ENCODE peak calls at places on chromosomes 12 and 14, in five cellular contexts. One of them, this sample, is unnamed.

GRCh38 chr12:124994435-124994975 is 1.1 kb downstream of the BRI3BP start:
- DNase-seq in NCI-H82: peak; percentile 43
- DNase-seq in Calu3: peak; percentile 39
- DNase-seq in Caco-2: no peak
- DNase-seq in AG08396: no peak
- DNase-seq in this sample: no peak

GRCh38 chr12:68823711-68824110 is 15.7 kb downstream of the MDM2 start:
- DNase-seq in AG08396: no peak
- DNase-seq in NCI-H82: no peak
- DNase-seq in Caco-2: no peak
- DNase-seq in Calu3: no peak
- DNase-seq in this sample: no peak

GRCh38 chr12:107352347-107353081 is 259.2 kb upstream of the CRY1 start:
- DNase-seq in AG08396: no peak
- DNase-seq in Caco-2: no peak
- DNase-seq in NCI-H82: no peak
- DNase-seq in Calu3: no peak
- DNase-seq in this sample: no peak

GRCh38 chr12:112166051-112167015 is 41.0 kb downstream of the TRAFD1 start:
- DNase-seq in Caco-2: peak; percentile 21
- DNase-seq in NCI-H82: no peak
- DNase-seq in Calu3: no peak
- DNase-seq in AG08396: no peak
- DNase-seq in this sample: no peak

GRCh38 chr14:59187802-59188460 is 536 bp upstream of the DAAM1 start:
- DNase-seq in Calu3: no peak
- DNase-seq in Caco-2: peak; percentile 36
- DNase-seq in AG08396: no peak
- DNase-seq in NCI-H82: peak; percentile 85
- DNase-seq in this sample: peak; percentile 66

GRCh38 chr14:67962215-67962644 is 142.7 kb downstream of the RAD51B start:
- DNase-seq in NCI-H82: no peak
- DNase-seq in Caco-2: no peak
- DNase-seq in AG08396: no peak
- DNase-seq in Calu3: peak; percentile 9
- DNase-seq in this sample: no peak

GRCh38 chr12:12319501-12320322 is 30.3 kb downstream of the MANSC1 start:
- DNase-seq in Caco-2: no peak
- DNase-seq in Calu3: no peak
- DNase-seq in AG08396: no peak
- DNase-seq in NCI-H82: no peak
- DNase-seq in this sample: no peak

GRCh38 chr14:58709949-58710348 is 72.2 kb downstream of the DACT1 start:
- DNase-seq in AG08396: no peak
- DNase-seq in Caco-2: no peak
- DNase-seq in NCI-H82: no peak
- DNase-seq in Calu3: no peak
- DNase-seq in this sample: no peak

GRCh38 chr12:96141216-96141944 is 52.8 kb upstream of the ELK3 start:
- DNase-seq in Calu3: no peak
- DNase-seq in AG08396: peak; percentile 54
- DNase-seq in NCI-H82: no peak
- DNase-seq in Caco-2: no peak
- DNase-seq in this sample: no peak

GRCh38 chr12:121789233-121789781 is 4.2 kb downstream of the RHOF start:
- DNase-seq in NCI-H82: no peak
- DNase-seq in Caco-2: no peak
- DNase-seq in AG08396: no peak
- DNase-seq in Calu3: no peak
- DNase-seq in this sample: no peak

GRCh38 chr12:48998497-48999353 is 450 bp downstream of the DDN start:
- DNase-seq in Calu3: peak; percentile 17
- DNase-seq in NCI-H82: peak; percentile 57
- DNase-seq in AG08396: peak; percentile 63
- DNase-seq in Caco-2: peak; percentile 70
- DNase-seq in this sample: no peak

GRCh38 chr12:14959916-14960315 is 1.5 kb downstream of the ARHGDIB start:
- DNase-seq in Caco-2: no peak
- DNase-seq in Calu3: no peak
- DNase-seq in NCI-H82: no peak
- DNase-seq in AG08396: no peak
- DNase-seq in this sample: no peak

GRCh38 chr12:98373019-98373554 is 142.3 kb upstream of the TMPO start:
- DNase-seq in AG08396: peak; percentile 25
- DNase-seq in Caco-2: no peak
- DNase-seq in Calu3: peak; percentile 47
- DNase-seq in NCI-H82: peak; percentile 89
- DNase-seq in this sample: no peak

GRCh38 chr12:52119398-52120254 is 40.1 kb downstream of the SMIM41 start:
- DNase-seq in Caco-2: peak; percentile 94
- DNase-seq in AG08396: peak; percentile 16
- DNase-seq in Calu3: peak; percentile 62
- DNase-seq in NCI-H82: peak; percentile 78
- DNase-seq in this sample: peak; percentile 68

GRCh38 chr12:131196220-131196619 is 242.5 kb downstream of the ADGRD1 start:
- DNase-seq in NCI-H82: no peak
- DNase-seq in AG08396: no peak
- DNase-seq in Calu3: no peak
- DNase-seq in Caco-2: no peak
- DNase-seq in this sample: no peak

GRCh38 chr12:130053641-130054040 is 108.6 kb upstream of the FZD10 start:
- DNase-seq in NCI-H82: no peak
- DNase-seq in AG08396: no peak
- DNase-seq in Caco-2: no peak
- DNase-seq in Calu3: no peak
- DNase-seq in this sample: peak; percentile 50

GRCh38 chr12:78700565-78700964 is 164.0 kb upstream of the SYT1 start:
- DNase-seq in AG08396: no peak
- DNase-seq in Caco-2: no peak
- DNase-seq in NCI-H82: no peak
- DNase-seq in Calu3: no peak
- DNase-seq in this sample: no peak

GRCh38 chr12:26633591-26634210 is 199.3 kb downstream of the ITPR2 start:
- DNase-seq in Caco-2: peak; percentile 50
- DNase-seq in NCI-H82: peak; percentile 9
- DNase-seq in Calu3: no peak
- DNase-seq in AG08396: no peak
- DNase-seq in this sample: no peak

GRCh38 chr14:65229431-65230286 is 127.3 kb upstream of the MAX start:
- DNase-seq in Caco-2: peak; percentile 47
- DNase-seq in NCI-H82: no peak
- DNase-seq in Calu3: peak; percentile 69
- DNase-seq in AG08396: peak; percentile 26
- DNase-seq in this sample: no peak

GRCh38 chr14:81938341-81938740 is 404.7 kb upstream of the SEL1L start:
- DNase-seq in NCI-H82: no peak
- DNase-seq in Calu3: no peak
- DNase-seq in AG08396: no peak
- DNase-seq in Caco-2: no peak
- DNase-seq in this sample: no peak

GRCh38 chr12:95848575-95849388 is 10.0 kb upstream of the SNRPF start:
- DNase-seq in AG08396: no peak
- DNase-seq in Caco-2: no peak
- DNase-seq in NCI-H82: peak; percentile 48
- DNase-seq in Calu3: peak; percentile 56
- DNase-seq in this sample: peak; percentile 39

GRCh38 chr12:12470751-12471300 is 91.8 kb downstream of the DUSP16 start:
- DNase-seq in Calu3: no peak
- DNase-seq in Caco-2: no peak
- DNase-seq in NCI-H82: no peak
- DNase-seq in AG08396: no peak
- DNase-seq in this sample: no peak

GRCh38 chr14:70052990-70053389 is 135.8 kb downstream of the SLC8A3 start:
- DNase-seq in Calu3: peak; percentile 56
- DNase-seq in Caco-2: peak; percentile 51
- DNase-seq in NCI-H82: no peak
- DNase-seq in AG08396: peak; percentile 31
- DNase-seq in this sample: no peak

GRCh38 chr14:65332141-65332871 is 80.2 kb upstream of the FUT8 start:
- DNase-seq in NCI-H82: no peak
- DNase-seq in AG08396: no peak
- DNase-seq in Caco-2: no peak
- DNase-seq in Calu3: no peak
- DNase-seq in this sample: no peak